ENCODE peak calls at places on chromosomes 13 and 19, in eight cellular contexts. One of them, this sample, is unnamed.
A peak's percentile ranks its signal among the peaks of the same experiment; 100 is the strongest.

GRCh38 chr13:75226092-75226491 is 255.9 kb downstream of the TBC1D4 start:
- DNase-seq in psoas muscle: no peak
- DNase-seq in endothelial cell of umbilical vein: no peak
- DNase-seq in body of pancreas: no peak
- DNase-seq in GM23338: peak; percentile 78
- DNase-seq in heart left ventricle: no peak
- DNase-seq in cardiac muscle cell: no peak
- DNase-seq in tibial nerve: no peak
- DNase-seq in this sample: peak; percentile 40

GRCh38 chr19:29672933-29673336 is 7.7 kb downstream of the PLEKHF1 start:
- DNase-seq in psoas muscle: no peak
- DNase-seq in endothelial cell of umbilical vein: no peak
- DNase-seq in body of pancreas: no peak
- DNase-seq in GM23338: no peak
- DNase-seq in heart left ventricle: no peak
- DNase-seq in cardiac muscle cell: no peak
- DNase-seq in tibial nerve: no peak
- DNase-seq in this sample: no peak

GRCh38 chr13:74273591-74273990 is 139.4 kb upstream of the KLF12 start:
- DNase-seq in psoas muscle: no peak
- DNase-seq in endothelial cell of umbilical vein: no peak
- DNase-seq in body of pancreas: no peak
- DNase-seq in GM23338: no peak
- DNase-seq in heart left ventricle: no peak
- DNase-seq in cardiac muscle cell: no peak
- DNase-seq in tibial nerve: no peak
- DNase-seq in this sample: no peak

GRCh38 chr13:113916330-113916815 is 52.5 kb upstream of the GAS6 start:
- DNase-seq in psoas muscle: no peak
- DNase-seq in endothelial cell of umbilical vein: no peak
- DNase-seq in body of pancreas: no peak
- DNase-seq in GM23338: no peak
- DNase-seq in heart left ventricle: no peak
- DNase-seq in cardiac muscle cell: no peak
- DNase-seq in tibial nerve: peak; percentile 53
- DNase-seq in this sample: no peak

GRCh38 chr19:400976-401835 is 7.7 kb downstream of the C2CD4C start:
- DNase-seq in psoas muscle: no peak
- DNase-seq in endothelial cell of umbilical vein: no peak
- DNase-seq in body of pancreas: no peak
- DNase-seq in GM23338: no peak
- DNase-seq in heart left ventricle: no peak
- DNase-seq in cardiac muscle cell: no peak
- DNase-seq in tibial nerve: no peak
- DNase-seq in this sample: peak; percentile 60

GRCh38 chr13:29439601-29440381 is 155.7 kb downstream of the SLC7A1 start:
- DNase-seq in psoas muscle: no peak
- DNase-seq in endothelial cell of umbilical vein: no peak
- DNase-seq in body of pancreas: no peak
- DNase-seq in GM23338: no peak
- DNase-seq in heart left ventricle: no peak
- DNase-seq in cardiac muscle cell: no peak
- DNase-seq in tibial nerve: no peak
- DNase-seq in this sample: no peak

GRCh38 chr13:45626731-45627374 is 11.3 kb upstream of the ERICH6B start:
- DNase-seq in psoas muscle: no peak
- DNase-seq in endothelial cell of umbilical vein: peak; percentile 14
- DNase-seq in body of pancreas: no peak
- DNase-seq in GM23338: no peak
- DNase-seq in heart left ventricle: no peak
- DNase-seq in cardiac muscle cell: no peak
- DNase-seq in tibial nerve: no peak
- DNase-seq in this sample: no peak

GRCh38 chr13:75430618-75431209 is 51.3 kb downstream of the TBC1D4 start:
- DNase-seq in psoas muscle: no peak
- DNase-seq in endothelial cell of umbilical vein: no peak
- DNase-seq in body of pancreas: no peak
- DNase-seq in GM23338: no peak
- DNase-seq in heart left ventricle: no peak
- DNase-seq in cardiac muscle cell: no peak
- DNase-seq in tibial nerve: no peak
- DNase-seq in this sample: no peak

GRCh38 chr13:76314495-76314894 is 571.7 kb downstream of the KCTD12 start:
- DNase-seq in psoas muscle: no peak
- DNase-seq in endothelial cell of umbilical vein: no peak
- DNase-seq in body of pancreas: no peak
- DNase-seq in GM23338: no peak
- DNase-seq in heart left ventricle: no peak
- DNase-seq in cardiac muscle cell: peak; percentile 11
- DNase-seq in tibial nerve: no peak
- DNase-seq in this sample: no peak

GRCh38 chr13:33256148-33256547 is 29.4 kb downstream of the STARD13 start:
- DNase-seq in psoas muscle: no peak
- DNase-seq in endothelial cell of umbilical vein: no peak
- DNase-seq in body of pancreas: no peak
- DNase-seq in GM23338: no peak
- DNase-seq in heart left ventricle: no peak
- DNase-seq in cardiac muscle cell: no peak
- DNase-seq in tibial nerve: no peak
- DNase-seq in this sample: no peak

GRCh38 chr13:41370736-41371135 is 59.7 kb downstream of the NAA16 start:
- DNase-seq in psoas muscle: no peak
- DNase-seq in endothelial cell of umbilical vein: no peak
- DNase-seq in body of pancreas: no peak
- DNase-seq in GM23338: no peak
- DNase-seq in heart left ventricle: no peak
- DNase-seq in cardiac muscle cell: no peak
- DNase-seq in tibial nerve: no peak
- DNase-seq in this sample: no peak

GRCh38 chr19:41449079-41449864 is 6.3 kb downstream of the ERICH4 start:
- DNase-seq in psoas muscle: peak; percentile 79
- DNase-seq in endothelial cell of umbilical vein: peak; percentile 84
- DNase-seq in body of pancreas: peak; percentile 71
- DNase-seq in GM23338: peak; percentile 87
- DNase-seq in heart left ventricle: peak; percentile 74
- DNase-seq in cardiac muscle cell: peak; percentile 78
- DNase-seq in tibial nerve: peak; percentile 74
- DNase-seq in this sample: peak; percentile 94

GRCh38 chr13:39133781-39134180 is 95.5 kb downstream of the NHLRC3 start:
- DNase-seq in psoas muscle: no peak
- DNase-seq in endothelial cell of umbilical vein: no peak
- DNase-seq in body of pancreas: no peak
- DNase-seq in GM23338: no peak
- DNase-seq in heart left ventricle: no peak
- DNase-seq in cardiac muscle cell: no peak
- DNase-seq in tibial nerve: no peak
- DNase-seq in this sample: no peak

GRCh38 chr19:1373534-1374249 is 10.0 kb upstream of the NDUFS7 start:
- DNase-seq in psoas muscle: peak; percentile 72
- DNase-seq in endothelial cell of umbilical vein: no peak
- DNase-seq in body of pancreas: peak; percentile 68
- DNase-seq in GM23338: no peak
- DNase-seq in heart left ventricle: peak; percentile 85
- DNase-seq in cardiac muscle cell: peak; percentile 22
- DNase-seq in tibial nerve: no peak
- DNase-seq in this sample: no peak

GRCh38 chr13:48038763-48039162 is 1.2 kb downstream of the NUDT15 start:
- DNase-seq in psoas muscle: no peak
- DNase-seq in endothelial cell of umbilical vein: no peak
- DNase-seq in body of pancreas: no peak
- DNase-seq in GM23338: peak; percentile 18
- DNase-seq in heart left ventricle: no peak
- DNase-seq in cardiac muscle cell: no peak
- DNase-seq in tibial nerve: no peak
- DNase-seq in this sample: peak; percentile 48

GRCh38 chr19:40192758-40193586 is 1.7 kb downstream of the MAP3K10 start:
- DNase-seq in psoas muscle: no peak
- DNase-seq in endothelial cell of umbilical vein: no peak
- DNase-seq in body of pancreas: no peak
- DNase-seq in GM23338: peak; percentile 19
- DNase-seq in heart left ventricle: no peak
- DNase-seq in cardiac muscle cell: no peak
- DNase-seq in tibial nerve: no peak
- DNase-seq in this sample: peak; percentile 48
- H3K4me3 ChIP-seq in psoas muscle: peak overlapping the region; percentile 100
- H3K4me3 ChIP-seq in endothelial cell of umbilical vein: no peak overlapping the region
- H3K4me3 ChIP-seq in body of pancreas: no peak overlapping the region
- H3K4me3 ChIP-seq in GM23338: peak overlapping the region; percentile 99
- H3K4me3 ChIP-seq in heart left ventricle: peak overlapping the region; percentile 98
- H3K4me3 ChIP-seq in cardiac muscle cell: no peak overlapping the region
- H3K4me3 ChIP-seq in tibial nerve: no peak overlapping the region
- H3K4me3 ChIP-seq in this sample: no peak overlapping the region

GRCh38 chr19:17160908-17161307 is 54.2 kb upstream of the USE1 start:
- DNase-seq in psoas muscle: no peak
- DNase-seq in endothelial cell of umbilical vein: no peak
- DNase-seq in body of pancreas: no peak
- DNase-seq in GM23338: no peak
- DNase-seq in heart left ventricle: no peak
- DNase-seq in cardiac muscle cell: no peak
- DNase-seq in tibial nerve: no peak
- DNase-seq in this sample: no peak

GRCh38 chr19:17162580-17162979 is 52.6 kb upstream of the USE1 start:
- DNase-seq in psoas muscle: no peak
- DNase-seq in endothelial cell of umbilical vein: no peak
- DNase-seq in body of pancreas: no peak
- DNase-seq in GM23338: no peak
- DNase-seq in heart left ventricle: no peak
- DNase-seq in cardiac muscle cell: no peak
- DNase-seq in tibial nerve: no peak
- DNase-seq in this sample: no peak

GRCh38 chr19:17165715-17166114 is 49.4 kb upstream of the USE1 start:
- DNase-seq in psoas muscle: no peak
- DNase-seq in endothelial cell of umbilical vein: no peak
- DNase-seq in body of pancreas: no peak
- DNase-seq in GM23338: no peak
- DNase-seq in heart left ventricle: no peak
- DNase-seq in cardiac muscle cell: no peak
- DNase-seq in tibial nerve: no peak
- DNase-seq in this sample: no peak

GRCh38 chr19:17164644-17165043 is 50.5 kb upstream of the USE1 start:
- DNase-seq in psoas muscle: no peak
- DNase-seq in endothelial cell of umbilical vein: no peak
- DNase-seq in body of pancreas: no peak
- DNase-seq in GM23338: no peak
- DNase-seq in heart left ventricle: no peak
- DNase-seq in cardiac muscle cell: no peak
- DNase-seq in tibial nerve: no peak
- DNase-seq in this sample: no peak

GRCh38 chr19:17163652-17164051 is 51.5 kb upstream of the USE1 start:
- DNase-seq in psoas muscle: no peak
- DNase-seq in endothelial cell of umbilical vein: no peak
- DNase-seq in body of pancreas: no peak
- DNase-seq in GM23338: no peak
- DNase-seq in heart left ventricle: no peak
- DNase-seq in cardiac muscle cell: no peak
- DNase-seq in tibial nerve: no peak
- DNase-seq in this sample: no peak
- H3K36me3 ChIP-seq in psoas muscle: no peaks in the 10 kb centered on the region
- H3K36me3 ChIP-seq in endothelial cell of umbilical vein: peaks cover 35% of the 10 kb centered on the region
- H3K36me3 ChIP-seq in body of pancreas: peaks cover 22% of the 10 kb centered on the region
- H3K36me3 ChIP-seq in GM23338: peaks cover 58% of the 10 kb centered on the region
- H3K36me3 ChIP-seq in heart left ventricle: peaks cover 29% of the 10 kb centered on the region
- H3K36me3 ChIP-seq in cardiac muscle cell: peaks cover 32% of the 10 kb centered on the region
- H3K36me3 ChIP-seq in tibial nerve: peaks cover 8% of the 10 kb centered on the region
- H3K36me3 ChIP-seq in this sample: peaks cover 23% of the 10 kb centered on the region

DNA sequence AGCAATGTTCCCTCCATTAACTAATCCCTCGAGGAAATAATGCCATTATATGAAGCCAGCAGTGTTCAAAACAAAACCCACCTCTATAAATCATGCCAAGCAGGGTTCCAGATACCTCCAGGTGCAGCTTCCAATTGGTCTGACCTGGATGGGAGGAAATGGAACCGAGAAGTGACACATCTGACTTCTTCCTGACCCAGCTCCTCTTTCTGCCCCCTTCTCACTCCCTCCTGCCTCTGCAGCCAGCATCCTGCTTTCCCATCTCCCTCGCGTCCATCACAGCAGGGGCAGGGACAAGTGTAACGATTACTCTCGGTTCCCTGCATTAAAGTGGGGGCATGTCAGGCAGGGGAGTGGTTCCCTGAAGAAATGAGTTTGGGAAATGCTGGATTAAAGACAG is 37.5 kb downstream of the HSPH1 start:
- DNase-seq in psoas muscle: no peak
- DNase-seq in endothelial cell of umbilical vein: no peak
- DNase-seq in body of pancreas: no peak
- DNase-seq in GM23338: no peak
- DNase-seq in heart left ventricle: no peak
- DNase-seq in cardiac muscle cell: no peak
- DNase-seq in tibial nerve: no peak
- DNase-seq in this sample: no peak
- H3K27me3 ChIP-seq in psoas muscle: peaks cover 4% of the 10 kb centered on the region
- H3K27me3 ChIP-seq in endothelial cell of umbilical vein: peaks cover 10% of the 10 kb centered on the region
- H3K27me3 ChIP-seq in body of pancreas: no peaks in the 10 kb centered on the region
- H3K27me3 ChIP-seq in GM23338: no peaks in the 10 kb centered on the region
- H3K27me3 ChIP-seq in heart left ventricle: no peaks in the 10 kb centered on the region
- H3K27me3 ChIP-seq in cardiac muscle cell: peaks cover 8% of the 10 kb centered on the region
- H3K27me3 ChIP-seq in tibial nerve: no peaks in the 10 kb centered on the region
- H3K27me3 ChIP-seq in this sample: no peaks in the 10 kb centered on the region

GRCh38 chr19:6719540-6719861 is 949 bp downstream of the C3 start:
- DNase-seq in psoas muscle: no peak
- DNase-seq in endothelial cell of umbilical vein: no peak
- DNase-seq in body of pancreas: no peak
- DNase-seq in GM23338: no peak
- DNase-seq in heart left ventricle: no peak
- DNase-seq in cardiac muscle cell: no peak
- DNase-seq in tibial nerve: no peak
- DNase-seq in this sample: no peak

GRCh38 chr19:6718741-6719539 is 1.5 kb downstream of the C3 start:
- DNase-seq in psoas muscle: peak; percentile 54
- DNase-seq in endothelial cell of umbilical vein: no peak
- DNase-seq in body of pancreas: peak; percentile 50
- DNase-seq in GM23338: peak; percentile 92
- DNase-seq in heart left ventricle: no peak
- DNase-seq in cardiac muscle cell: peak; percentile 9
- DNase-seq in tibial nerve: no peak
- DNase-seq in this sample: peak; percentile 97

GRCh38 chr19:6720369-6721112 is at the start of gene C3:
- DNase-seq in psoas muscle: peak; percentile 70
- DNase-seq in endothelial cell of umbilical vein: no peak
- DNase-seq in body of pancreas: peak; percentile 73
- DNase-seq in GM23338: no peak
- DNase-seq in heart left ventricle: peak; percentile 64
- DNase-seq in cardiac muscle cell: no peak
- DNase-seq in tibial nerve: peak; percentile 83
- DNase-seq in this sample: peak; percentile 18

GRCh38 chr19:6721113-6721474 is 644 bp upstream of the C3 start:
- DNase-seq in psoas muscle: no peak
- DNase-seq in endothelial cell of umbilical vein: no peak
- DNase-seq in body of pancreas: no peak
- DNase-seq in GM23338: no peak
- DNase-seq in heart left ventricle: no peak
- DNase-seq in cardiac muscle cell: no peak
- DNase-seq in tibial nerve: no peak
- DNase-seq in this sample: no peak

DNA sequence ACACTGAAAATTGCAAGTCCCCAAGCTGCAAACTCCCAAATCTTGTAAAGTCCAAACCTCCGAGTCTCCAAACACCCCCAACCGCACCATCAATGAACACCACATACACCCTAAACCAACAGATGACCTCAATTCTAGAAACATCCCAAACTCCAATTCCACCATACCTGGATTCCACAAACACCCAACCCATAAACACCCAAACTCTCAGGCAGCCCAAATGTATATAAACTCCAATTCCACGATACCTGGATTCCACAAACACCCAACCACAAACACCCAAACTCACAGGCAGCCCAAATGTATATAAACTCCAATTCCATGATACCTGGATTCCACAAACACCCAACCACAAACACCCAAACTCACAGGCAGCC is 470 bp downstream of the C3 start:
- DNase-seq in psoas muscle: no peak
- DNase-seq in endothelial cell of umbilical vein: no peak
- DNase-seq in body of pancreas: no peak
- DNase-seq in GM23338: no peak
- DNase-seq in heart left ventricle: no peak
- DNase-seq in cardiac muscle cell: no peak
- DNase-seq in tibial nerve: no peak
- DNase-seq in this sample: no peak
- H3K4me3 ChIP-seq in psoas muscle: peak overlapping the region; percentile 48
- H3K4me3 ChIP-seq in endothelial cell of umbilical vein: no peak overlapping the region
- H3K4me3 ChIP-seq in body of pancreas: peak overlapping the region; percentile 39
- H3K4me3 ChIP-seq in GM23338: no peak overlapping the region
- H3K4me3 ChIP-seq in heart left ventricle: peak overlapping the region; percentile 34
- H3K4me3 ChIP-seq in cardiac muscle cell: no peak overlapping the region
- H3K4me3 ChIP-seq in tibial nerve: no peak overlapping the region
- H3K4me3 ChIP-seq in this sample: no peak overlapping the region

This sample was measured in H7.